ENCODE peak calls at places on chromosomes 1 and 21, in six cellular contexts. J is foreskin fibroblast; N is lower lobe of right lung; C is activated CD8-positive, alpha-beta T cell treated with anti-CD3 and anti-CD28 coated beads for 36 hours; X is colonic mucosa; Q is pancreas. K is an unnamed sample.
A peak's percentile ranks its signal among the peaks of the same experiment; 100 is the strongest.

GRCh38 chr1:78155121-78155520 is 109.4 kb downstream of the GIPC2 start:
- DNase-seq in J (no peak), N (no peak), C (no peak), X (no peak), Q (no peak), K (no peak)

GRCh38 chr1:31626451-31627202 is 9.1 kb downstream of the HCRTR1 start:
- DNase-seq in J (peak; percentile 77), N (no peak), C (no peak), X (no peak), Q (no peak), K (no peak)

GRCh38 chr1:101314244-101314643 is 77.4 kb downstream of the S1PR1 start:
- DNase-seq in J (peak; percentile 61), N (no peak), C (peak; percentile 69), X (no peak), Q (no peak), K (no peak)

GRCh38 chr1:156495401-156496140 is 5.0 kb downstream of the MEF2D start:
- DNase-seq in J (peak; percentile 30), N (no peak), C (no peak), X (peak; percentile 48), Q (no peak), K (no peak)

GRCh38 chr1:115191691-115192090 is 102.4 kb upstream of the TSPAN2 start:
- DNase-seq in J (no peak), N (no peak), C (no peak), X (no peak), Q (no peak), K (no peak)

GRCh38 chr1:225481738-225482137 is 53.9 kb upstream of the LBR start:
- DNase-seq in J (no peak), N (no peak), C (no peak), X (no peak), Q (no peak), K (no peak)

GRCh38 chr1:180946056-180946455 is 33.4 kb downstream of the KIAA1614 start:
- DNase-seq in J (no peak), N (no peak), C (peak; percentile 13), X (no peak), Q (no peak), K (no peak)

GRCh38 chr1:36161656-36162531 is 5.9 kb downstream of the MAP7D1 start:
- DNase-seq in J (no peak), N (peak; percentile 83), C (peak; percentile 66), X (no peak), Q (no peak), K (peak; percentile 59)

GRCh38 chr1:6245086-6245868 is 1.3 kb downstream of the HES3 start:
- DNase-seq in J (peak; percentile 94), N (peak; percentile 86), C (peak; percentile 85), X (peak; percentile 79), Q (peak; percentile 87), K (peak; percentile 90)
- TF ChIP-seq CTCF in J (peak; percentile 92), N (peak; percentile 80), C (peak; percentile 69), X (peak; percentile 65), Q (peak; percentile 67), K (peak; percentile 81)

DNA sequence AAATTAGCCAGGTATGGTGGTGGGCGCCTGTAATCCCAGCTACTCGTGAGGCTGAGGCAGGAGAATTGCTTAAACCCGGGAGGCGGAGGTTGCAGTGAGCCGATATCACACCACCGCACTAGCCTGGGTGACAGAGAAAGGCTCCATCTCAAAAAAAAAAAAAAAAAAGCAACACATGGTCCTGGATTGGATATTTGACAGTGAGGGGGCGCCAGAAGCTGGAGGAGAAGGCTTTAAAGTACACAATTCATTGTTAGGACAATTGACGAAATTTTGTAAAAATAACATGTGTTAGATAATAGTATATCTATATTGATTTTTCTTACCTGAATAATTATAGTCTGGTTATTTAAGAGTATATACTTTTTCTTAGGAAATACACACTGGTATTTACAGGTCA is 50.2 kb upstream of the USP25 start:
- DNase-seq in J (no peak), N (no peak), C (peak; percentile 4), X (no peak), Q (no peak), K (no peak)
- TF ChIP-seq CTCF in J (no peak), N (no peak), C (no peak), X (no peak), Q (no peak), K (no peak)

DNA sequence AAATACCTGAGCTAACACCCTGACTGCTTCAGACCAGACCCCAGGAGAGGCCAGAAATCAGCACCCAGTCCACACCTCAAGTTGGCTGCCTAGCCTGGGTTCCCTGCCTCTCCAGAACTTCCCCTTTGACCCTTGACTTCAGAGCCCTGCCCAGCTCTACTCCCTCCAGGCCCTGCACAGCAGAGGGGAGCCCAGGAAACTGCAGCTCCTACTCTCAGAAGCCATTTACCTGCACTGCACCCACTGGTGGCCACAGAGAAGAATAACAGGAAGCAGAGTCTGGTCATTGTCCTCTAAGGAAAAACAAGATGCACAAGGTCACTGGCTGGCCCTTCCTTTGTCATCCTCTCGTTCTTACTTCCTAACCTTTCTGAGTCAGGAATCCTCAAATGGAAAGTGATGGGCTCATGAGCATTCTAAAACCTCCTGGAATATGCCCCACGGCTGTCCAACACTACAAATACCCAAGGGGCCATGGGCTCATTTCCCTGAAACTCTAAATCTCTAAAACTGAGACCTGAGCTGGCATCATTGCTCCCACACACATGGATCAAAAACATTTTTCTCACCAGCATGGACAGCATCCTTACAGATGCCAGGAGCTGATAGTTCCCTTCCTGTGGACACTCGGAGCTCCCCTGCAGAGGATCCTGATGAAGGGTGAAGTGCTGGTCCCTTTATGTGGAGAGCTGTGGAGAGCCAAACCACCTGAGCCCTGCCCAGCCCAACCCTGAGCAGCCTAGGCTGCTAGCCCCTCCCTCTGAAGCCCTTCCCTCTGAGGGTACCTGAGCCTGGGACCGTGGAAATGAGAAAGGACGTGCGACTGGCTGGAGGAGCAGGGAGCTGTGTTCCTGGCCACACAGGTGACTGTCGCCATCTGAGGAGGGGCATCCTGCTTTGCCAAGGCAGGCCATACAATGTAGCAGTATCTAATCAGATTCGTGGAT is at the start of gene ITLN2:
- DNase-seq in J (peak; percentile 8), N (no peak), C (peak; percentile 66), X (peak; percentile 30), Q (peak; percentile 27), K (no peak)
- TF ChIP-seq CTCF in J (peak; percentile 60), N (peak; percentile 61), C (peak; percentile 78), X (peak; percentile 55), Q (peak; percentile 41), K (peak; percentile 70)

DNA sequence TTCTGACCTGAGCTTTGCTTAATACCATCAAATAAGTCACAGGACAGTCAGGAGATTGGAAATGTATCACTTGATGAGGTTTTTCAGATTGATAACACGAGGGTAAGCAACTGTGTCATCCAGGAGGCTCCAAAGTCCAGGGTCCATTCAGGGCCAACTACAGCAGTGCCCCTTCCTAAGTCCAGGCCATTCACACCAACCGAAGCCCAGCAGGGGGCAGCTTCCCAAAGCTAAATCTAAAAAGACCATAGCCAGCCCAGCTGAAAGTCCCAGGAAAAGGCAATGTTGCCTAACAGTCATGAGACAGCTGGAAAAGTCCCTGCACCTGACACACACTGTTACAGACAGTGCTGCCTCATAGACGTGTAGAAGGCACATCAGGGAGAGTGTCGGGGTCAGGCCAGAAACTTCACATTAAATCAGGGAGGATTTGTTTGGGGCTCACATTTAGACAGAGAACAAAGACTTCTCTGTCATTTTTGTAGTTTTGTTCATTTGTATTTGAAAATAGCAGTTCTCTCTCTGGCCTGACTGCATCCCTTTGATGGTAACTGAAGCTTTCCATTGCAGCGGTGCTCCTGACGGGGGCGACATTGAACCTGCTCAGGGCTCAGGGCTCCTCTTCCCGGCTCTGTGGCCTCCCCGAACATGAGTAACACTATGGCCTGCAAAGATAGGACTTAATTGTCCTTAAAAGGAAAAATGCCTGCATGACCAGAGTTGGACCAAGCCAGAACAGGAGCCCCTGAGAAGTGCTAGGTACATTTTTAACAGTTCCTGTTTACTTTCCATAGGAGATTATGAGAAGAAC is 200.4 kb downstream of the NRIP1 start:
- DNase-seq in J (peak; percentile 69), N (peak; percentile 68), C (peak; percentile 72), X (peak; percentile 79), Q (peak; percentile 68), K (peak; percentile 70)
- TF ChIP-seq CTCF in J (peak; percentile 57), N (peak; percentile 55), C (peak; percentile 68), X (peak; percentile 57), Q (peak; percentile 26), K (peak; percentile 31)

DNA sequence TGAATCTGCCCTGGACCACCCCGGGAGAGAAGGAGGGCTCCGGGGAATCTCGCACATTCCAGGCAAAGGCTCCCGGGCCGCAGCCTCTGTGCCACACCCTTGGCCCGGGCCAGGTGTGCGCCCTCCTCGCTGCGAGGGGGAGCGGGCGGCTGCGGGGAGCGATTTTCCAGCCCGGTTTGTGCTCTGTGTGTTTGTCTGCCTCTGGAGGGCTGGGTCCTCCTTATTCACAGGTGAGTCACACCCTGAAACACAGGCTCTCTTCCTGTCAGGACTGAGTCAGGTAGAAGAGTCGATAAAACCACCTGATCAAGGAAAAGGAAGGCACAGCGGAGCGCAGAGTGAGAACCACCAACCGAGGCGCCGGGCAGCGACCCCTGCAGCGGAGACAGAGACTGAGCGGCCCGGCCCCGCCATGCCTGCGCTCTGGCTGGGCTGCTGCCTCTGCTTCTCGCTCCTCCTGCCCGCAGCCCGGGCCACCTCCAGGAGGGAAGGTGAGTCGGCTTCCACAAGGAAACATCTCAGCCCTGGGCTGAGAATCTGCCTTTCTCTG is at the start of gene LAMC2:
- DNase-seq in J (no peak), N (peak; percentile 72), C (peak; percentile 60), X (peak; percentile 73), Q (peak; percentile 63), K (peak; percentile 53)
- TF ChIP-seq CTCF in J (no peak), N (peak; percentile 29), C (no peak), X (no peak), Q (peak; percentile 26), K (no peak)

GRCh38 chr1:5125208-5125607 is 470.8 kb downstream of the AJAP1 start:
- DNase-seq in J (no peak), N (no peak), C (peak; percentile 4), X (no peak), Q (no peak), K (no peak)

GRCh38 chr1:5120559-5120958 is 466.1 kb downstream of the AJAP1 start:
- DNase-seq in J (no peak), N (no peak), C (no peak), X (no peak), Q (no peak), K (no peak)

GRCh38 chr1:5119496-5120234 is 465.3 kb downstream of the AJAP1 start:
- DNase-seq in J (no peak), N (no peak), C (no peak), X (no peak), Q (no peak), K (no peak)
- TF ChIP-seq CTCF in J (no peak), N (no peak), C (no peak), X (no peak), Q (peak; percentile 17), K (no peak)

K was measured in mesothelial cell of epicardium.